ENCODE peak calls at places on chromosomes 5 and 9, in seven cellular contexts. F is fibroblast of pulmonary artery; R is right lobe of liver; S is Kasumi-1; O is activated CD4-positive, CD25-positive, alpha-beta regulatory T cell treated with anti-CD3 and anti-CD28 coated beads, Interleukin-2, amount 50 U/mL, for 72 hours; W is GM19239; I is left kidney. H is an unnamed sample.

GRCh38 chr5:74075496-74075895 is 449.5 kb downstream of the ARHGEF28 start:
- DNase-seq in F (no peak), I (peak; percentile 44), S (no peak), R (no peak), O (no peak), W (no peak), H (no peak)

GRCh38 chr9:12923472-12924009 is 148.7 kb downstream of the LURAP1L start:
- DNase-seq in O (no peak), S (no peak), F (peak; percentile 96), R (no peak), W (no peak), I (peak; percentile 7), H (no peak)

GRCh38 chr9:77011973-77012817 is 7.3 kb upstream of the FOXB2 start:
- DNase-seq in S (peak; percentile 17), W (no peak), O (peak; percentile 68), R (no peak), F (peak; percentile 56), I (peak; percentile 88), H (no peak)

GRCh38 chr5:57684299-57684702 is 201.7 kb upstream of the ACTBL2 start:
- DNase-seq in F (peak; percentile 28), W (no peak), R (no peak), O (no peak), I (no peak), S (peak; percentile 20), H (no peak)

GRCh38 chr9:133728856-133729645 is 9.1 kb downstream of the SARDH start:
- DNase-seq in W (no peak), I (no peak), O (no peak), F (no peak), S (no peak), R (peak; percentile 37), H (no peak)

GRCh38 chr9:132694144-132694543 is 23.9 kb downstream of the GTF3C4 start:
- DNase-seq in I (no peak), W (no peak), O (no peak), S (peak; percentile 56), R (no peak), F (peak; percentile 29), H (peak; percentile 60)

GRCh38 chr9:102461441-102461840 is 533.7 kb upstream of the CYLC2 start:
- DNase-seq in R (no peak), O (no peak), F (no peak), S (no peak), I (no peak), W (no peak), H (no peak)

GRCh38 chr5:138276402-138277054 is 2.1 kb upstream of the GFRA3 start:
- DNase-seq in I (peak; percentile 12), S (no peak), W (no peak), R (peak; percentile 75), F (no peak), O (no peak), H (no peak)

GRCh38 chr9:15370496-15371464 is 51.9 kb upstream of the SNAPC3 start:
- DNase-seq in O (no peak), I (peak; percentile 37), F (peak; percentile 40), S (no peak), R (no peak), W (no peak), H (no peak)

GRCh38 chr5:176810084-176810597 is at the start of gene UNC5A:
- DNase-seq in O (no peak), I (peak; percentile 78), W (peak; percentile 73), S (peak; percentile 20), F (peak; percentile 36), R (no peak), H (no peak)

GRCh38 chr5:119943148-119943547 is 313.8 kb downstream of the FAM170A start:
- DNase-seq in R (no peak), F (peak; percentile 37), O (no peak), W (no peak), I (peak; percentile 2), S (peak; percentile 24), H (peak; percentile 8)

GRCh38 chr5:5616247-5616895 is 193.9 kb downstream of the ICE1 start:
- DNase-seq in O (no peak), S (no peak), F (no peak), R (no peak), W (no peak), I (peak; percentile 21), H (no peak)

GRCh38 chr5:141479776-141480175 is 4.0 kb downstream of the PCDHGC3 start:
- DNase-seq in S (peak; percentile 6), W (no peak), O (no peak), R (no peak), I (no peak), F (peak; percentile 50), H (peak; percentile 22)

GRCh38 chr9:126501383-126502331 is 112.1 kb upstream of the LMX1B start:
- DNase-seq in I (no peak), R (no peak), W (no peak), O (no peak), S (no peak), F (no peak), H (no peak)

GRCh38 chr5:1564182-1564748 is 40.5 kb upstream of the LPCAT1 start:
- DNase-seq in R (peak; percentile 56), S (no peak), W (no peak), O (no peak), I (no peak), F (peak; percentile 51), H (no peak)

GRCh38 chr5:151030377-151030776 is 10.0 kb downstream of the GPX3 start:
- DNase-seq in O (no peak), R (no peak), S (no peak), W (no peak), F (no peak), I (no peak), H (no peak)

GRCh38 chr5:88941581-88941980 is 58.6 kb upstream of the MEF2C start:
- DNase-seq in W (no peak), O (no peak), R (no peak), S (no peak), F (no peak), I (no peak), H (no peak)

GRCh38 chr9:20701058-20701457 is 17.0 kb downstream of the FOCAD start:
- DNase-seq in O (no peak), S (no peak), I (peak; percentile 37), F (peak; percentile 12), R (no peak), W (no peak), H (no peak)

H was measured in AML-193.